ENCODE peak calls at places on chromosomes 13 and 19, in six cellular contexts. One of them, this sample, is unnamed.
A peak's percentile ranks its signal among the peaks of the same experiment; 100 is the strongest.

GRCh38 chr13:48431987-48432615 is 19.2 kb upstream of the LPAR6 start:
- DNase-seq in DMS53: no peak
- DNase-seq in NCI-H1417: no peak
- DNase-seq in NCI-H446 treated with DMSO at 0.1 percent for 48 hours: no peak
- DNase-seq in hypothalamus: no peak
- DNase-seq in C1 segment of cervical spinal cord: no peak
- DNase-seq in this sample: no peak

GRCh38 chr19:51320258-51320657 is 8.8 kb downstream of the IGLON5 start:
- DNase-seq in hypothalamus: no peak
- DNase-seq in C1 segment of cervical spinal cord: no peak
- DNase-seq in NCI-H446 treated with DMSO at 0.1 percent for 48 hours: no peak
- DNase-seq in DMS53: no peak
- DNase-seq in NCI-H1417: no peak
- DNase-seq in this sample: no peak

GRCh38 chr13:112972867-112973576 is 4.0 kb downstream of the MCF2L start:
- DNase-seq in hypothalamus: no peak
- DNase-seq in DMS53: peak; percentile 68
- DNase-seq in NCI-H1417: peak; percentile 83
- DNase-seq in C1 segment of cervical spinal cord: no peak
- DNase-seq in NCI-H446 treated with DMSO at 0.1 percent for 48 hours: no peak
- DNase-seq in this sample: peak; percentile 86

GRCh38 chr19:4362871-4363545 is 19.6 kb downstream of the MPND start:
- DNase-seq in NCI-H1417: no peak
- DNase-seq in NCI-H446 treated with DMSO at 0.1 percent for 48 hours: no peak
- DNase-seq in C1 segment of cervical spinal cord: no peak
- DNase-seq in DMS53: peak; percentile 60
- DNase-seq in hypothalamus: no peak
- DNase-seq in this sample: peak; percentile 35

GRCh38 chr13:29566206-29566605 is 29.3 kb downstream of the SLC7A1 start:
- DNase-seq in hypothalamus: no peak
- DNase-seq in NCI-H1417: no peak
- DNase-seq in C1 segment of cervical spinal cord: no peak
- DNase-seq in NCI-H446 treated with DMSO at 0.1 percent for 48 hours: no peak
- DNase-seq in DMS53: no peak
- DNase-seq in this sample: no peak

GRCh38 chr13:102892504-102892903 is 46.7 kb downstream of the ERCC5 start:
- DNase-seq in C1 segment of cervical spinal cord: no peak
- DNase-seq in NCI-H446 treated with DMSO at 0.1 percent for 48 hours: no peak
- DNase-seq in NCI-H1417: no peak
- DNase-seq in hypothalamus: no peak
- DNase-seq in DMS53: no peak
- DNase-seq in this sample: peak; percentile 7

GRCh38 chr13:50421457-50422130 is 406.4 kb downstream of the KCNRG start:
- DNase-seq in NCI-H446 treated with DMSO at 0.1 percent for 48 hours: peak; percentile 48
- DNase-seq in NCI-H1417: peak; percentile 45
- DNase-seq in hypothalamus: no peak
- DNase-seq in DMS53: peak; percentile 11
- DNase-seq in C1 segment of cervical spinal cord: no peak
- DNase-seq in this sample: peak; percentile 95

GRCh38 chr19:6536138-6536671 is 5.4 kb downstream of the TNFSF9 start:
- DNase-seq in NCI-H1417: no peak
- DNase-seq in hypothalamus: no peak
- DNase-seq in NCI-H446 treated with DMSO at 0.1 percent for 48 hours: peak; percentile 21
- DNase-seq in DMS53: peak; percentile 14
- DNase-seq in C1 segment of cervical spinal cord: peak; percentile 36
- DNase-seq in this sample: no peak

GRCh38 chr13:73428137-73428536 is 369.3 kb downstream of the KLF5 start:
- DNase-seq in hypothalamus: no peak
- DNase-seq in C1 segment of cervical spinal cord: no peak
- DNase-seq in DMS53: peak; percentile 30
- DNase-seq in NCI-H1417: no peak
- DNase-seq in NCI-H446 treated with DMSO at 0.1 percent for 48 hours: no peak
- DNase-seq in this sample: no peak

GRCh38 chr19:40225440-40226305 is 816 bp downstream of the CCNP start:
- DNase-seq in DMS53: peak; percentile 76
- DNase-seq in NCI-H446 treated with DMSO at 0.1 percent for 48 hours: no peak
- DNase-seq in C1 segment of cervical spinal cord: no peak
- DNase-seq in hypothalamus: no peak
- DNase-seq in NCI-H1417: no peak
- DNase-seq in this sample: peak; percentile 60

GRCh38 chr13:29160862-29161261 is 340.7 kb downstream of the MTUS2 start:
- DNase-seq in hypothalamus: no peak
- DNase-seq in NCI-H446 treated with DMSO at 0.1 percent for 48 hours: no peak
- DNase-seq in C1 segment of cervical spinal cord: no peak
- DNase-seq in NCI-H1417: no peak
- DNase-seq in DMS53: no peak
- DNase-seq in this sample: no peak

GRCh38 chr19:10233946-10234345 is 2.8 kb upstream of the S1PR2 start:
- DNase-seq in hypothalamus: no peak
- DNase-seq in DMS53: no peak
- DNase-seq in NCI-H1417: no peak
- DNase-seq in C1 segment of cervical spinal cord: no peak
- DNase-seq in NCI-H446 treated with DMSO at 0.1 percent for 48 hours: no peak
- DNase-seq in this sample: no peak

GRCh38 chr13:75751350-75751749 is 115.2 kb downstream of the LMO7 start:
- DNase-seq in hypothalamus: no peak
- DNase-seq in C1 segment of cervical spinal cord: no peak
- DNase-seq in NCI-H1417: no peak
- DNase-seq in NCI-H446 treated with DMSO at 0.1 percent for 48 hours: no peak
- DNase-seq in DMS53: no peak
- DNase-seq in this sample: no peak